ENCODE peak calls at places on chromosomes 12 and 14, in eight cellular contexts. T, S, B, Y, F, O, R and P are unnamed samples. For H4K20me1, the result is how much of the 10 kb centered on the place peaks cover.

GRCh38 chr12:110591508-110592051 is 8.5 kb upstream of the PPTC7 start:
- DNase-seq in T (no peak), S (no peak), B (no peak), Y (no peak), F (no peak), O (no peak), R (no peak), P (no peak)

GRCh38 chr14:20112321-20112720 is 1.8 kb downstream of the OR4K17 start:
- DNase-seq in T (no peak), S (no peak), B (no peak), Y (no peak), F (no peak), O (no peak), R (no peak), P (no peak)

GRCh38 chr14:39169541-39169900 is 612 bp downstream of the TRAPPC6B start:
- DNase-seq in T (no peak), S (no peak), B (peak), Y (no peak), F (peak), O (no peak), R (no peak), P (no peak)

GRCh38 chr12:57240069-57240921 is 10.7 kb downstream of the STAC3 start:
- DNase-seq in T (peak), S (peak), B (peak), Y (peak), F (no peak), O (peak), R (peak), P (no peak)

GRCh38 chr12:49187184-49187583 is 1.7 kb downstream of the TUBA1A start:
- DNase-seq in T (peak), S (no peak), B (peak), Y (no peak), F (peak), O (no peak), R (peak), P (no peak)

GRCh38 chr14:83164016-83164415 is 1630.4 kb upstream of the SEL1L start:
- DNase-seq in T (no peak), S (no peak), B (peak), Y (peak), F (no peak), O (no peak), R (peak), P (no peak)

GRCh38 chr12:28869197-28869596 is 279.9 kb upstream of the FAR2 start:
- DNase-seq in T (no peak), S (no peak), B (peak), Y (peak), F (peak), O (no peak), R (peak), P (peak)

GRCh38 chr12:122137681-122138080 is 36.3 kb downstream of the IL31 start:
- DNase-seq in T (peak), S (peak), B (no peak), Y (no peak), F (no peak), O (no peak), R (no peak), P (peak)

GRCh38 chr12:12542964-12543363 is 19.7 kb downstream of the DUSP16 start:
- DNase-seq in T (no peak), S (no peak), B (no peak), Y (no peak), F (no peak), O (no peak), R (no peak), P (no peak)

GRCh38 chr14:94614802-94615201 is 2.6 kb downstream of the SERPINA3 start:
- DNase-seq in T (no peak), S (no peak), B (no peak), Y (no peak), F (no peak), O (no peak), R (no peak), P (no peak)

GRCh38 chr14:94617366-94617941 is 5.3 kb downstream of the SERPINA3 start:
- DNase-seq in T (no peak), S (no peak), B (no peak), Y (no peak), F (no peak), O (no peak), R (no peak), P (no peak)

GRCh38 chr14:94615823-94616570 is 3.8 kb downstream of the SERPINA3 start:
- DNase-seq in T (no peak), S (no peak), B (no peak), Y (no peak), F (no peak), O (no peak), R (no peak), P (no peak)

GRCh38 chr14:94613720-94614644 is 1.8 kb downstream of the SERPINA3 start:
- DNase-seq in T (no peak), S (no peak), B (no peak), Y (no peak), F (no peak), O (no peak), R (no peak), P (no peak)

DNA sequence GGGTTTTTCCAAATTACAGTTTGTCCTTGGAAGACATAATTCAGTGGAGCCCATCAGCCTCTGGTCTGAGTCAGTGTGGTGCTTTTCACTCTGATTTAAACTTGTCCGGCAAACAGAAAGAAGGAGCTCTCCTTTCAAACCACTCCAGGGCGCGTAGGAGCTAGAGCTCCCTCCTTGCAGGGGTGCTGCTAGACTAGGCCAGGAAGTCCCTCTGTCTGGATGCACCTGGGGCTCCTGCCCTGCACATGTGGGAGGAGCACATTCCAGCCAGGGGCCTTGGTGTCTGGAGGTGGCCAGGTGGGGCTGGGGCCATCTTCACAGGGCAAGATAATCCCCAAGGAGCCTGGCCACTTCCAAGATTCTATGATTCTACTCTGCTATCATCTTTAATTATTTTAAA is 3.1 kb downstream of the SERPINA3 start:
- DNase-seq in T (no peak), S (no peak), B (no peak), Y (no peak), F (no peak), O (no peak), R (no peak), P (no peak)
- H4K20me1 ChIP-seq in T (under half), S (under half), B (under half), Y (under half), F (under half), O (under half), R (under half), P (under half)

GRCh38 chr14:67934087-67934486 is 114.5 kb downstream of the RAD51B start:
- DNase-seq in T (peak), S (peak), B (peak), Y (peak), F (peak), O (peak), R (peak), P (peak)
- H3K4me2 ChIP-seq in T (peak), S (no peak), B (peak), Y (no peak), F (peak), O (no peak), R (peak), P (no peak)

GRCh38 chr14:96363751-96364336 is 518 bp downstream of the GSKIP start:
- DNase-seq in T (peak), S (peak), B (peak), Y (peak), F (peak), O (peak), R (peak), P (no peak)
- H4K20me1 ChIP-seq in T (half or more), S (under half), B (under half), Y (under half), F (under half), O (under half), R (under half), P (under half)

DNA sequence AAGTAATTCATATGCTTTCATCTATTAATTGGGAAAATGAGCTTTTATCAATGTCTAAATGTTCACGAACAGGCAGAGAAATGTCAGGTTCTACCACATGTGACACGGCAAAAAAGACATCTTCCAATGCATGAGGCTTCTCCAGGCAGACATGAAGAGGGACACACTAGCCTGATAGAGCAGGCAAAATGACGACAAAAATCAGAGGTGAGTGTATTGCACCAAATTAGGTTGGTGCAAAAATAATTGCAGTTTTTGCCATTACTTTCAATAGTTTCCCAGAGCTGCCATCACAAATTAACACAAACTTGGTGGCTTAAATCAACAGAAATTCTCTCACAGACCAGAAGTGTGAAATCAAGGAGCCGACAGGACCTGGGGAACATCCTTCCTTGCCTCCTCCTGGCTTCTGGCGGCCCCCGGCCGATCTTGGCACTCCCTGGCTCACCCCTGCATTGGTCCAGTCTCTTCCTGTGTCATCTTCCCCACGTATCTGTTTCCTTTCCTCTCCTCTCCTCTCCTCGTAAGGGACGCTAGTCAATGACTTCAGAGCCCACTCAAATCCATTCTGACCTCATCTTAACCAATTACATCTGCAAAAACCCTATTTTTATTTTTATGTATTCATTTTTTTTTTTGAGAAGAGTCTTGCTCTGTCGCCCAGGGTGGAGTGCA is 33.7 kb downstream of the FOXN3 start:
- DNase-seq in T (no peak), S (no peak), B (no peak), Y (no peak), F (no peak), O (peak), R (no peak), P (no peak)
- H3K4me2 ChIP-seq in T (no peak), S (no peak), B (no peak), Y (no peak), F (no peak), O (peak), R (no peak), P (no peak)

GRCh38 chr12:22626429-22626828 is 1.5 kb downstream of the ETNK1 start:
- DNase-seq in T (no peak), S (peak), B (peak), Y (peak), F (peak), O (peak), R (peak), P (no peak)
- H4K20me1 ChIP-seq in T (under half), S (under half), B (under half), Y (under half), F (under half), O (under half), R (under half), P (under half)

GRCh38 chr14:42111355-42111754 is 504.7 kb downstream of the LRFN5 start:
- DNase-seq in T (no peak), S (no peak), B (no peak), Y (peak), F (no peak), O (no peak), R (no peak), P (no peak)
- H3K4me2 ChIP-seq in T (no peak), S (no peak), B (no peak), Y (peak), F (no peak), O (no peak), R (no peak), P (no peak)

GRCh38 chr14:93108105-93108504 is 7.6 kb downstream of the ITPK1 start:
- DNase-seq in T (no peak), S (no peak), B (no peak), Y (no peak), F (no peak), O (no peak), R (no peak), P (no peak)
- H4K20me1 ChIP-seq in T (under half), S (under half), B (under half), Y (under half), F (under half), O (under half), R (under half), P (under half)